ENCODE peak calls at places on chromosome 5, in six cellular contexts. G is spleen; L is heart left ventricle; C is CD8-positive, alpha-beta T cell; S is left lung; W is HCT116. N is an unnamed sample.

GRCh38 chr5:121628783-121629182 is 222.9 kb upstream of the FTMT start:
- DNase-seq in C (no peak), L (no peak), S (no peak), W (no peak), G (no peak), N (no peak)

GRCh38 chr5:154857091-154857533 is 1.3 kb upstream of the CNOT8 start:
- DNase-seq in C (peak; percentile 48), W (no peak), S (no peak), L (peak; percentile 89), G (no peak), N (no peak)

GRCh38 chr5:139709587-139710369 is 61.6 kb downstream of the CXXC5 start:
- DNase-seq in L (peak; percentile 79), G (peak; percentile 90), W (no peak), C (peak; percentile 36), S (no peak), N (peak; percentile 24)

GRCh38 chr5:169706758-169707450 is 69.8 kb downstream of the DOCK2 start:
- DNase-seq in G (no peak), S (no peak), L (no peak), C (no peak), W (no peak), N (no peak)

GRCh38 chr5:141883184-141883947 is 5.2 kb upstream of the PCDH1 start:
- DNase-seq in L (peak; percentile 58), W (no peak), C (no peak), S (no peak), G (no peak), N (no peak)

GRCh38 chr5:149018909-149019443 is 43.9 kb downstream of the SH3TC2 start:
- DNase-seq in L (no peak), W (no peak), S (no peak), C (no peak), G (no peak), N (no peak)

GRCh38 chr5:134453016-134453415 is 41.3 kb upstream of the CDKN2AIPNL start:
- DNase-seq in L (no peak), G (no peak), W (no peak), C (no peak), S (no peak), N (no peak)

GRCh38 chr5:172044631-172045314 is 38.3 kb upstream of the FBXW11 start:
- DNase-seq in C (no peak), G (peak; percentile 61), W (no peak), L (no peak), S (no peak), N (no peak)

GRCh38 chr5:167982-168660 is 23.2 kb upstream of the LRRC14B start:
- DNase-seq in S (no peak), W (no peak), C (no peak), G (peak; percentile 60), L (no peak), N (peak; percentile 19)

GRCh38 chr5:156460496-156460895 is 133.5 kb downstream of the SGCD start:
- DNase-seq in G (no peak), C (no peak), L (no peak), S (no peak), W (no peak), N (no peak)

GRCh38 chr5:149040421-149040820 is 22.4 kb downstream of the SH3TC2 start:
- DNase-seq in S (no peak), W (no peak), C (no peak), L (no peak), G (no peak), N (no peak)

GRCh38 chr5:179254638-179255271 is 90.5 kb downstream of the ADAMTS2 start:
- DNase-seq in S (peak; percentile 33), W (no peak), C (no peak), L (no peak), G (peak; percentile 41), N (no peak)

GRCh38 chr5:155953335-155953734 is 373.6 kb upstream of the SGCD start:
- DNase-seq in C (no peak), S (no peak), W (no peak), L (no peak), G (no peak), N (no peak)

GRCh38 chr5:53463909-53464621 is 16.4 kb upstream of the FST start:
- DNase-seq in L (no peak), W (no peak), C (no peak), S (no peak), G (no peak), N (no peak)

GRCh38 chr5:108567429-108567828 is 180.3 kb upstream of the FER start:
- DNase-seq in C (no peak), G (no peak), W (no peak), L (no peak), S (no peak), N (no peak)

GRCh38 chr5:68214472-68215207 is 916 bp upstream of the PIK3R1 start:
- DNase-seq in C (no peak), L (no peak), W (no peak), G (peak; percentile 96), S (peak; percentile 95), N (no peak)

GRCh38 chr5:178182158-178182876 is 4.9 kb downstream of the GMCL2 start:
- DNase-seq in L (no peak), S (no peak), C (no peak), G (no peak), W (no peak), N (no peak)

GRCh38 chr5:19891658-19892057 is 96.3 kb downstream of the CDH18 start:
- DNase-seq in S (no peak), L (no peak), C (no peak), G (no peak), W (no peak), N (no peak)

GRCh38 chr5:82610686-82611085 is 332.5 kb upstream of the RPS23 start:
- DNase-seq in W (no peak), L (no peak), S (no peak), C (no peak), G (no peak), N (no peak)

GRCh38 chr5:178246736-178247135 is 14.1 kb upstream of the PHYKPL start:
- DNase-seq in W (no peak), L (no peak), C (no peak), S (peak; percentile 31), G (no peak), N (no peak)

GRCh38 chr5:178793696-178794095 is 63.2 kb upstream of the ZNF354A start:
- DNase-seq in S (no peak), C (no peak), G (no peak), W (no peak), L (no peak), N (no peak)

GRCh38 chr5:89338935-89339334 is 456.0 kb upstream of the MEF2C start:
- DNase-seq in S (no peak), C (no peak), W (no peak), L (no peak), G (no peak), N (no peak)

GRCh38 chr5:112697301-112697700 is 40.4 kb upstream of the APC start:
- DNase-seq in L (no peak), C (no peak), G (no peak), W (no peak), S (no peak), N (no peak)

GRCh38 chr5:110496276-110496675 is 230.2 kb downstream of the TMEM232 start:
- DNase-seq in L (no peak), W (no peak), G (no peak), C (no peak), S (no peak), N (no peak)

GRCh38 chr5:32163785-32164184 is 10.3 kb downstream of the GOLPH3 start:
- DNase-seq in C (no peak), S (no peak), W (no peak), G (no peak), L (no peak), N (no peak)

GRCh38 chr5:179805070-179805528 is 1.6 kb downstream of the MGAT4B start:
- DNase-seq in G (peak; percentile 77), L (no peak), S (no peak), C (no peak), W (no peak), N (no peak)

GRCh38 chr5:151870820-151871219 is 53.8 kb downstream of the GLRA1 start:
- DNase-seq in C (no peak), L (no peak), W (no peak), G (no peak), S (no peak), N (no peak)

GRCh38 chr5:13569088-13569715 is 375.3 kb downstream of the DNAH5 start:
- DNase-seq in G (no peak), W (no peak), L (no peak), C (no peak), S (no peak), N (no peak)

GRCh38 chr5:44884036-44884435 is 75.3 kb downstream of the MRPS30 start:
- DNase-seq in L (no peak), S (peak; percentile 70), C (no peak), W (no peak), G (no peak), N (no peak)

DNA sequence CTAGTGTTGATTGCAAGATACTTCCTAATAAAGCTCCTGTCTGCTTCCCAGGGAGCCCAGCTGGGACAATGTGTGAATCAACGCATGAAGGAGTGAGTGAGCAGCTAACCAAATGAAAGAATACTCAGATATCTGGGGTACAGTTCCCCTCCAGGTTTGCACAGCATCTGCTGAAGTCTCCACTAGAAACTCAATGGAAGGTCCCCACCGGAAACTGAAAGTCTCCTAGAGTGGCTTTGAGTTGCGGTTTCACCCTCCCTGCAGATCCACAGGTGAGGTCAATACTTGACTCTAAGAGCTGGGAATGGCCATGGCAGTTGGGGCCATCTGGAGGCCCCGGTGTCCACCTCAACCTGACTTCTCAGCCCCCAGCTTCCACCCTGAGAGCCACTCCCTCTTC is 198.2 kb upstream of the MSX2 start:
- DNase-seq in W (no peak), G (no peak), C (no peak), L (no peak), S (no peak), N (no peak)
- TF ChIP-seq CTCF in W (no peak), G (no peak), C (no peak), L (no peak), S (no peak), N (no peak)

GRCh38 chr5:72402959-72403628 is 82.9 kb downstream of the PTCD2 start:
- DNase-seq in S (no peak), L (peak; percentile 60), C (no peak), G (no peak), W (no peak), N (no peak)
- H3K9me3 ChIP-seq in S (peaks cover 23% of the 10 kb centered on the region), L (no peaks in the 10 kb centered on the region), C (no peaks in the 10 kb centered on the region), G (no peaks in the 10 kb centered on the region), W (peaks cover 5% of the 10 kb centered on the region), N (peaks cover 16% of the 10 kb centered on the region)

DNA sequence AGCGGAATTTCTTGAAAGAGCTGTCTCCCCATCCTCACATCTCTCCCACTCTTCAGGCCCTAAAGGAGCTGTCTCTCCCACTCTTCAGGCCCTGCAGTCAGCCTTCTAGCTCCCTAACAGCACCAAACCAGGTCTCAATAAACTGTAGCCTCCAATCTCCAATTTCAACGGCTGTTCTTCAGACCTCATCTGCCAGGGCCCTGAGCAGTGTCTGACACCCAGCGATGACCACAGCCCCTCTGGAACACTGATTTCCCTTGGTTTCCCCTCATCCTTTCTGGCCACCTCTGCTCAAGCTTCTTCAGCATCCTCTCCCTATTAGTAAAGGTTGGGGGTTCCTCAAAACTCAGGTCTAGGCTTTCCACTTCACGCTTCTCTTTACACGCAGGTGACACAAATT is 1.6 kb upstream of the P4HA2 start:
- DNase-seq in W (no peak), L (no peak), S (no peak), G (peak; percentile 34), C (no peak), N (no peak)
- H3K27me3 ChIP-seq in W (no peaks in the 10 kb centered on the region), L (no peaks in the 10 kb centered on the region), S (no peaks in the 10 kb centered on the region), G (no peaks in the 10 kb centered on the region), C (peaks cover 5% of the 10 kb centered on the region), N (peaks cover 14% of the 10 kb centered on the region)

DNA sequence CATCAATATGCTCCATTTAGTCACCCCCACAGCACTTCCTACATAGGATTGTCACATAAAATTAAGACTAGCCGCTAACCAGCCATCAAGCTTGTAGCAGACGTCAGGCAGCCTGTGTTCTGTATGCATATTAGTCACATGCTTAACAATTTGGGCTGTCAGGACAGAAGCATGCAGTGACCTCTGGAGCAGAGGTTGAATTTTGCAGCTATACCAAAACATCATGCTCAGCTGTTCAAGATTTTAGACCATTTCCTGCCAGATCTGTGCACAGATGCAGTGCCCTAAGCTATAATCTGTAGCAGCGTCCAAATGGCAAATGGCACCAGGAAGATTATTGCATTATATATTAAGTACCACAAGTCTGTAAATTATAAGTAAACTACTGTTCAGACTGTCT is 197.3 kb upstream of the ISL1 start:
- DNase-seq in G (no peak), L (no peak), S (no peak), C (no peak), W (no peak), N (no peak)
- TF ChIP-seq CTCF in G (no peak), L (no peak), S (no peak), C (no peak), W (no peak), N (no peak)

N was measured in CD4-positive, alpha-beta T cell.